ENCODE peak calls at places on chromosomes 16 and 17, in nine cellular contexts. One of them, this sample, is unnamed.

GRCh38 chr17:19728114-19728495 is 11.7 kb upstream of the SLC47A2 start:
- DNase-seq in cardiac fibroblast: peak; percentile 96
- DNase-seq in upper lobe of right lung: peak; percentile 91
- DNase-seq in tibial artery: peak; percentile 90
- DNase-seq in lower leg skin: peak; percentile 93
- DNase-seq in fibroblast of mammary gland: peak; percentile 75
- DNase-seq in cardiac muscle cell: peak; percentile 89
- DNase-seq in AG04450: peak; percentile 67
- DNase-seq in heart left ventricle: peak; percentile 83
- DNase-seq in this sample: peak; percentile 87

GRCh38 chr17:83191388-83192160 is 112.2 kb downstream of the METRNL start:
- DNase-seq in cardiac fibroblast: no peak
- DNase-seq in upper lobe of right lung: no peak
- DNase-seq in tibial artery: peak; percentile 20
- DNase-seq in lower leg skin: peak; percentile 13
- DNase-seq in fibroblast of mammary gland: no peak
- DNase-seq in cardiac muscle cell: no peak
- DNase-seq in AG04450: no peak
- DNase-seq in heart left ventricle: peak; percentile 17
- DNase-seq in this sample: no peak

GRCh38 chr16:66121466-66121865 is 245.0 kb upstream of the CDH5 start:
- DNase-seq in cardiac fibroblast: no peak
- DNase-seq in upper lobe of right lung: no peak
- DNase-seq in tibial artery: no peak
- DNase-seq in lower leg skin: no peak
- DNase-seq in fibroblast of mammary gland: no peak
- DNase-seq in cardiac muscle cell: peak; percentile 19
- DNase-seq in AG04450: no peak
- DNase-seq in heart left ventricle: no peak
- DNase-seq in this sample: no peak

GRCh38 chr17:59371426-59372099 is 40.1 kb downstream of the YPEL2 start:
- DNase-seq in cardiac fibroblast: peak; percentile 54
- DNase-seq in upper lobe of right lung: no peak
- DNase-seq in tibial artery: peak; percentile 87
- DNase-seq in lower leg skin: peak; percentile 72
- DNase-seq in fibroblast of mammary gland: peak; percentile 66
- DNase-seq in cardiac muscle cell: no peak
- DNase-seq in AG04450: no peak
- DNase-seq in heart left ventricle: no peak
- DNase-seq in this sample: peak; percentile 46

GRCh38 chr16:81738831-81739496 is 40.1 kb upstream of the PLCG2 start:
- DNase-seq in cardiac fibroblast: no peak
- DNase-seq in upper lobe of right lung: peak; percentile 83
- DNase-seq in tibial artery: peak; percentile 49
- DNase-seq in lower leg skin: no peak
- DNase-seq in fibroblast of mammary gland: no peak
- DNase-seq in cardiac muscle cell: no peak
- DNase-seq in AG04450: no peak
- DNase-seq in heart left ventricle: peak; percentile 62
- DNase-seq in this sample: no peak

GRCh38 chr16:51755039-51755501 is 604.0 kb upstream of the SALL1 start:
- DNase-seq in cardiac fibroblast: no peak
- DNase-seq in upper lobe of right lung: no peak
- DNase-seq in tibial artery: no peak
- DNase-seq in lower leg skin: no peak
- DNase-seq in fibroblast of mammary gland: no peak
- DNase-seq in cardiac muscle cell: no peak
- DNase-seq in AG04450: no peak
- DNase-seq in heart left ventricle: no peak
- DNase-seq in this sample: no peak

GRCh38 chr17:17727111-17727659 is 45.9 kb downstream of the RAI1 start:
- DNase-seq in cardiac fibroblast: no peak
- DNase-seq in upper lobe of right lung: no peak
- DNase-seq in tibial artery: no peak
- DNase-seq in lower leg skin: no peak
- DNase-seq in fibroblast of mammary gland: no peak
- DNase-seq in cardiac muscle cell: no peak
- DNase-seq in AG04450: no peak
- DNase-seq in heart left ventricle: no peak
- DNase-seq in this sample: no peak

GRCh38 chr17:76246080-76247066 is 6.1 kb upstream of the RNF157 start:
- DNase-seq in cardiac fibroblast: no peak
- DNase-seq in upper lobe of right lung: no peak
- DNase-seq in tibial artery: no peak
- DNase-seq in lower leg skin: no peak
- DNase-seq in fibroblast of mammary gland: peak; percentile 78
- DNase-seq in cardiac muscle cell: peak; percentile 57
- DNase-seq in AG04450: no peak
- DNase-seq in heart left ventricle: no peak
- DNase-seq in this sample: peak; percentile 27

GRCh38 chr16:71216714-71217113 is 13.8 kb downstream of the HYDIN start:
- DNase-seq in cardiac fibroblast: no peak
- DNase-seq in upper lobe of right lung: no peak
- DNase-seq in tibial artery: no peak
- DNase-seq in lower leg skin: no peak
- DNase-seq in fibroblast of mammary gland: no peak
- DNase-seq in cardiac muscle cell: no peak
- DNase-seq in AG04450: no peak
- DNase-seq in heart left ventricle: no peak
- DNase-seq in this sample: no peak

GRCh38 chr16:49282690-49283375 is 1.2 kb upstream of the CBLN1 start:
- DNase-seq in cardiac fibroblast: no peak
- DNase-seq in upper lobe of right lung: no peak
- DNase-seq in tibial artery: no peak
- DNase-seq in lower leg skin: no peak
- DNase-seq in fibroblast of mammary gland: no peak
- DNase-seq in cardiac muscle cell: no peak
- DNase-seq in AG04450: no peak
- DNase-seq in heart left ventricle: no peak
- DNase-seq in this sample: no peak

GRCh38 chr16:55499951-55500350 is 8.9 kb upstream of the LPCAT2 start:
- DNase-seq in cardiac fibroblast: peak; percentile 97
- DNase-seq in upper lobe of right lung: no peak
- DNase-seq in tibial artery: peak; percentile 18
- DNase-seq in lower leg skin: peak; percentile 21
- DNase-seq in fibroblast of mammary gland: peak; percentile 96
- DNase-seq in cardiac muscle cell: peak; percentile 97
- DNase-seq in AG04450: peak; percentile 98
- DNase-seq in heart left ventricle: no peak
- DNase-seq in this sample: peak; percentile 99

GRCh38 chr17:5260542-5260941 is 21.5 kb upstream of the RABEP1 start:
- DNase-seq in cardiac fibroblast: no peak
- DNase-seq in upper lobe of right lung: no peak
- DNase-seq in tibial artery: no peak
- DNase-seq in lower leg skin: no peak
- DNase-seq in fibroblast of mammary gland: no peak
- DNase-seq in cardiac muscle cell: no peak
- DNase-seq in AG04450: no peak
- DNase-seq in heart left ventricle: no peak
- DNase-seq in this sample: no peak

GRCh38 chr16:87465306-87465705 is 27.5 kb downstream of the ZCCHC14 start:
- DNase-seq in cardiac fibroblast: peak; percentile 90
- DNase-seq in upper lobe of right lung: peak; percentile 91
- DNase-seq in tibial artery: peak; percentile 92
- DNase-seq in lower leg skin: peak; percentile 85
- DNase-seq in fibroblast of mammary gland: peak; percentile 94
- DNase-seq in cardiac muscle cell: peak; percentile 87
- DNase-seq in AG04450: peak; percentile 52
- DNase-seq in heart left ventricle: peak; percentile 67
- DNase-seq in this sample: peak; percentile 93

GRCh38 chr17:65558311-65558682 is 3.2 kb downstream of the AXIN2 start:
- DNase-seq in cardiac fibroblast: no peak
- DNase-seq in upper lobe of right lung: no peak
- DNase-seq in tibial artery: no peak
- DNase-seq in lower leg skin: no peak
- DNase-seq in fibroblast of mammary gland: no peak
- DNase-seq in cardiac muscle cell: no peak
- DNase-seq in AG04450: no peak
- DNase-seq in heart left ventricle: no peak
- DNase-seq in this sample: no peak
- H3K4me3 ChIP-seq in cardiac fibroblast: peak overlapping the region; percentile 76
- H3K4me3 ChIP-seq in upper lobe of right lung: no peak overlapping the region
- H3K4me3 ChIP-seq in tibial artery: no peak overlapping the region
- H3K4me3 ChIP-seq in lower leg skin: no peak overlapping the region
- H3K4me3 ChIP-seq in fibroblast of mammary gland: no peak overlapping the region
- H3K4me3 ChIP-seq in cardiac muscle cell: peak overlapping the region; percentile 100
- H3K4me3 ChIP-seq in AG04450: no peak overlapping the region
- H3K4me3 ChIP-seq in heart left ventricle: peak overlapping the region; percentile 88
- H3K4me3 ChIP-seq in this sample: peak overlapping the region; percentile 76

GRCh38 chr17:45430738-45431530 is 1.7 kb downstream of the ARHGAP27 start:
- DNase-seq in cardiac fibroblast: no peak
- DNase-seq in upper lobe of right lung: peak; percentile 90
- DNase-seq in tibial artery: no peak
- DNase-seq in lower leg skin: peak; percentile 64
- DNase-seq in fibroblast of mammary gland: no peak
- DNase-seq in cardiac muscle cell: peak; percentile 14
- DNase-seq in AG04450: no peak
- DNase-seq in heart left ventricle: no peak
- DNase-seq in this sample: no peak

GRCh38 chr17:45435481-45435880 is 2.8 kb upstream of the ARHGAP27 start:
- DNase-seq in cardiac fibroblast: no peak
- DNase-seq in upper lobe of right lung: no peak
- DNase-seq in tibial artery: no peak
- DNase-seq in lower leg skin: no peak
- DNase-seq in fibroblast of mammary gland: no peak
- DNase-seq in cardiac muscle cell: no peak
- DNase-seq in AG04450: no peak
- DNase-seq in heart left ventricle: no peak
- DNase-seq in this sample: no peak

GRCh38 chr17:45431531-45432404 is 902 bp downstream of the ARHGAP27 start:
- DNase-seq in cardiac fibroblast: peak; percentile 40
- DNase-seq in upper lobe of right lung: peak; percentile 97
- DNase-seq in tibial artery: peak; percentile 57
- DNase-seq in lower leg skin: peak; percentile 86
- DNase-seq in fibroblast of mammary gland: peak; percentile 45
- DNase-seq in cardiac muscle cell: peak; percentile 43
- DNase-seq in AG04450: no peak
- DNase-seq in heart left ventricle: peak; percentile 59
- DNase-seq in this sample: peak; percentile 35

GRCh38 chr17:45432405-45433113 is at the start of gene ARHGAP27:
- DNase-seq in cardiac fibroblast: no peak
- DNase-seq in upper lobe of right lung: peak; percentile 87
- DNase-seq in tibial artery: peak; percentile 51
- DNase-seq in lower leg skin: peak; percentile 59
- DNase-seq in fibroblast of mammary gland: peak; percentile 10
- DNase-seq in cardiac muscle cell: peak; percentile 20
- DNase-seq in AG04450: no peak
- DNase-seq in heart left ventricle: peak; percentile 78
- DNase-seq in this sample: no peak

DNA sequence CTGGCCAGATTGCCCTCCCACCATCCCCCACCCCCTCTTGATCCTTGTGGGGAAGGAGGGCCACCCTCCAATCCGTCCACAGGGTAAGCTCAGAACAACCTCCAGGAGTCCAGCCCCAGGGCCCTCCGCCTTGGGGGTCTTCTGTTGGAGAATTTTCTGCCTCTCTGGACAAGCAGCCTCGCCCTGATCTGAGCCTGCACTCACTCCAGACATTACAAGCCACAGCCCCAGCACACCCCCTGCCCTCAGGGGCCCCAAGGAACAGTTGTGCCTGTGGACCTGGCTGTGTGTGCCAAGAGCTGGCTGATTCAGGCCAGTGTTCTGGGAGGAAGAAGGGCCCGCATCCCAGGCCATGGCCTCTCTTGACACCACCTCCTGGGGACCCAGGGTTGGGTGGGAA is 466 bp upstream of the ARHGAP27 start:
- DNase-seq in cardiac fibroblast: no peak
- DNase-seq in upper lobe of right lung: no peak
- DNase-seq in tibial artery: no peak
- DNase-seq in lower leg skin: no peak
- DNase-seq in fibroblast of mammary gland: no peak
- DNase-seq in cardiac muscle cell: no peak
- DNase-seq in AG04450: no peak
- DNase-seq in heart left ventricle: no peak
- DNase-seq in this sample: no peak
- H3K4me3 ChIP-seq in cardiac fibroblast: no peak overlapping the region
- H3K4me3 ChIP-seq in upper lobe of right lung: peak overlapping the region; percentile 61
- H3K4me3 ChIP-seq in tibial artery: peak overlapping the region; percentile 41
- H3K4me3 ChIP-seq in lower leg skin: no peak overlapping the region
- H3K4me3 ChIP-seq in fibroblast of mammary gland: no peak overlapping the region
- H3K4me3 ChIP-seq in cardiac muscle cell: no peak overlapping the region
- H3K4me3 ChIP-seq in AG04450: no peak overlapping the region
- H3K4me3 ChIP-seq in heart left ventricle: peak overlapping the region; percentile 61
- H3K4me3 ChIP-seq in this sample: no peak overlapping the region

DNA sequence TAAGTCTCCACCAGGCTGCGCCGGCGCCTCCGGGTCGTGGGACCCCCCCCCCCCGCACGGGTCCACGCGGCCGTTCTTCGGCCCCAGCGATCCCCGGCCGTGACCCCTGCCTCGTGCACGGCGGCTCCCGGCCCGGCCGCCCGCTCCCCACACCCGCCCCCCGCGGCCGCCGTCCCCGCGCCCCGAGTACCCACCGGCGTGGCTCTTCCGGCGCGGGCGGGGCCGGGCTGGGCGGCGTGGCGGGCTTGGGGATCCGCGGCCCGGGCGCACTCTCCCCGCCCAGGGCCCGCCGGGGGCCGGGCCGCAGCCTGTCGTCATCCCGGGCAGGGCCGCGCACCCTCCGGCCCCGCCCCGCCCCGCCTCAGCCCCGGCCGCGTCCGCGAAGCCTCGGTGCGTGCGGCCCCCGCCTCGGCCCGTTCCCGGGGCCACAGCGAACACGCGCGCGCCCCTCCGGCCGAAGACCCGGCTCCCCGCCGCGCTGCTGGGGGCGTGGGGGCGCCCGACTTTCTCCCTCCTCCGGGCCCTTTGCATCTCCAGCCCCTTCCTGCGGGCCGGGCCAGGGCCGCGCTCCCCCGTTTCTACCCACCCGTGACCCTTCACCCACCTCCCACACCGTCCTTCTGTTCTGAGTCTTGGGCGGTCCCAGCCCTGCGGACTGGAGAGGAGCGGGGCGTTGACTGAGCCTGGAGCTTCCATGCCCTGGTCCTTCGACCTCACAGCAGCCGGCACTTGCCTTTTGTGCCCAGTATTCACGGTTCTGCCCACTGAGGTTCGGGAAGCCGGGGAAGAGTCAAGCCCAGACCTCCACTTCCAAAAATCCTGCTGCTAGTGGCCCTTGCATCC is 859 bp downstream of the MYO1C start:
- DNase-seq in cardiac fibroblast: peak; percentile 65
- DNase-seq in upper lobe of right lung: peak; percentile 88
- DNase-seq in tibial artery: peak; percentile 47
- DNase-seq in lower leg skin: no peak
- DNase-seq in fibroblast of mammary gland: no peak
- DNase-seq in cardiac muscle cell: peak; percentile 66
- DNase-seq in AG04450: no peak
- DNase-seq in heart left ventricle: peak; percentile 84
- DNase-seq in this sample: peak; percentile 32
- H3K4me3 ChIP-seq in cardiac fibroblast: peak overlapping the region; percentile 70
- H3K4me3 ChIP-seq in upper lobe of right lung: peak overlapping the region; percentile 77
- H3K4me3 ChIP-seq in tibial artery: peak overlapping the region; percentile 73
- H3K4me3 ChIP-seq in lower leg skin: peak overlapping the region; percentile 46
- H3K4me3 ChIP-seq in fibroblast of mammary gland: peak overlapping the region; percentile 73
- H3K4me3 ChIP-seq in cardiac muscle cell: peak overlapping the region; percentile 62
- H3K4me3 ChIP-seq in AG04450: peak overlapping the region; percentile 84
- H3K4me3 ChIP-seq in heart left ventricle: peak overlapping the region; percentile 80
- H3K4me3 ChIP-seq in this sample: peak overlapping the region; percentile 77

DNA sequence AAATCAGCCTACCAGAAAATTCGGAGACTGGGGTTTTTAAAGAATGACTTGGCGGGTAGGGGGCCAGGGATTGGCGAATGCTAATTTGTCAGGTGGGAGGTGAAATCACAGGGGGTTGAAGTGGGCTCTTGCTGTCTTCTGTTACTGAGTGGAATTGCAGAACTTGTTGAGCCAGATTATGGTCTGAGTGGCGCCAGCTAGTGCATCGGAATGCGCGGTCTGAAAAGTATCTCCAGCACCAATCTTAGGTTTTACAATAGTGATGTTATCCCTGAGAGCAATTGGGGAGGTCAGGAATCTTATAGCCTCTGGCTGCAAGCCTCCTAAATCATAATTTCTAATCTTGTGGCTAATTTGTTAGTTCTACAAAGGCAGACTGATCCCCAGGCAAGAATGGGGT is 762 bp upstream of the RBL2 start:
- DNase-seq in cardiac fibroblast: peak; percentile 4
- DNase-seq in upper lobe of right lung: peak; percentile 69
- DNase-seq in tibial artery: no peak
- DNase-seq in lower leg skin: no peak
- DNase-seq in fibroblast of mammary gland: no peak
- DNase-seq in cardiac muscle cell: peak; percentile 3
- DNase-seq in AG04450: no peak
- DNase-seq in heart left ventricle: no peak
- DNase-seq in this sample: no peak
- H3K4me3 ChIP-seq in cardiac fibroblast: no peak overlapping the region
- H3K4me3 ChIP-seq in upper lobe of right lung: peak overlapping the region; percentile 98
- H3K4me3 ChIP-seq in tibial artery: peak overlapping the region; percentile 97
- H3K4me3 ChIP-seq in lower leg skin: no peak overlapping the region
- H3K4me3 ChIP-seq in fibroblast of mammary gland: peak overlapping the region; percentile 92
- H3K4me3 ChIP-seq in cardiac muscle cell: no peak overlapping the region
- H3K4me3 ChIP-seq in AG04450: no peak overlapping the region
- H3K4me3 ChIP-seq in heart left ventricle: no peak overlapping the region
- H3K4me3 ChIP-seq in this sample: no peak overlapping the region

This sample was measured in fibroblast of the aortic adventitia.